ENCODE peak calls at places on chromosomes 3 and 15, in six cellular contexts. Q is pancreas; N is mammary epithelial cell; T is uterus; J is mucosa of descending colon; X is CD8-positive, alpha-beta memory T cell. I is an unnamed sample.
A peak's percentile ranks its signal among the peaks of the same experiment; 100 is the strongest.

GRCh38 chr15:85766007-85766831 is 28.5 kb downstream of the KLHL25 start:
- DNase-seq in T (no peak), N (no peak), J (no peak), X (no peak), Q (no peak), I (no peak)

GRCh38 chr3:157088506-157089454 is 71.2 kb downstream of the CCNL1 start:
- DNase-seq in J (peak; percentile 96), X (peak; percentile 93), T (peak; percentile 98), Q (peak; percentile 94), N (peak; percentile 94), I (peak; percentile 98)

GRCh38 chr15:48185527-48185926 is 5.9 kb upstream of the CTXN2 start:
- DNase-seq in Q (no peak), J (no peak), X (no peak), N (no peak), T (no peak), I (no peak)

GRCh38 chr3:17033516-17034168 is 148.9 kb downstream of the PLCL2 start:
- DNase-seq in Q (no peak), T (no peak), X (no peak), N (no peak), J (no peak), I (no peak)

GRCh38 chr15:43771816-43772215 is 5.0 kb downstream of the ELL3 start:
- DNase-seq in J (no peak), N (peak; percentile 16), X (no peak), T (no peak), Q (no peak), I (no peak)

GRCh38 chr3:198019115-198019514 is 59.1 kb downstream of the LMLN start:
- DNase-seq in Q (no peak), X (no peak), T (no peak), J (no peak), N (no peak), I (no peak)

GRCh38 chr3:75631541-75631940 is 32.6 kb upstream of the FRG2C start:
- DNase-seq in Q (no peak), T (no peak), X (no peak), J (no peak), N (no peak), I (no peak)

GRCh38 chr3:130850044-130850797 is 43.7 kb upstream of the ATP2C1 start:
- DNase-seq in X (peak; percentile 0), T (no peak), Q (peak; percentile 19), J (no peak), N (peak; percentile 98), I (no peak)

GRCh38 chr3:155465664-155466063 is 172.2 kb upstream of the STRIT1 start:
- DNase-seq in J (no peak), N (no peak), T (no peak), X (no peak), Q (no peak), I (no peak)

GRCh38 chr3:183253961-183254815 is 1.1 kb downstream of the B3GNT5 start:
- DNase-seq in Q (peak; percentile 49), N (no peak), T (peak; percentile 38), J (peak; percentile 54), X (peak; percentile 9), I (peak; percentile 51)

GRCh38 chr3:30685267-30685667 is 78.9 kb downstream of the TGFBR2 start:
- DNase-seq in J (no peak), N (no peak), Q (no peak), X (no peak), T (no peak), I (no peak)

GRCh38 chr3:377158-377561 is 180.6 kb downstream of the CHL1 start:
- DNase-seq in N (peak; percentile 26), T (no peak), J (no peak), X (no peak), Q (no peak), I (no peak)

GRCh38 chr3:32455609-32456428 is 46.8 kb downstream of the CMTM6 start:
- DNase-seq in X (peak; percentile 39), N (no peak), T (no peak), Q (no peak), J (peak; percentile 1), I (no peak)

GRCh38 chr3:153305189-153305588 is 143.2 kb downstream of the RAP2B start:
- DNase-seq in T (no peak), J (no peak), X (no peak), Q (no peak), N (no peak), I (no peak)

GRCh38 chr3:111751961-111752360 is 107.1 kb upstream of the PHLDB2 start:
- DNase-seq in Q (no peak), N (no peak), T (no peak), J (no peak), X (no peak), I (no peak)

GRCh38 chr15:95932676-95933075 is 397.8 kb upstream of the NR2F2 start:
- DNase-seq in N (peak; percentile 54), Q (no peak), J (no peak), T (no peak), X (no peak), I (no peak)

GRCh38 chr3:13325092-13325491 is 95.0 kb downstream of the NUP210 start:
- DNase-seq in T (no peak), Q (no peak), X (no peak), J (peak; percentile 12), N (no peak), I (no peak)
- H3K36me3 ChIP-seq in T (no peaks in the 10 kb centered on the region), Q (peaks cover 12% of the 10 kb centered on the region), X (peaks cover 82% of the 10 kb centered on the region), J (no peaks in the 10 kb centered on the region), N (no peaks in the 10 kb centered on the region), I (no peaks in the 10 kb centered on the region)

GRCh38 chr3:185929192-185930151 is 8.3 kb downstream of the TRA2B start:
- DNase-seq in T (no peak), X (no peak), N (peak; percentile 52), J (no peak), Q (no peak), I (no peak)
- H3K36me3 ChIP-seq in T (no peaks in the 10 kb centered on the region), X (peaks cover 44% of the 10 kb centered on the region), N (peaks cover 47% of the 10 kb centered on the region), J (peaks cover under 1% of the 10 kb centered on the region), Q (peaks cover 9% of the 10 kb centered on the region), I (no peaks in the 10 kb centered on the region)

GRCh38 chr3:172281884-172282283 is 166.4 kb downstream of the GHSR start:
- DNase-seq in J (no peak), Q (no peak), N (no peak), T (no peak), X (no peak), I (no peak)

GRCh38 chr3:172283848-172284357 is 164.4 kb downstream of the GHSR start:
- DNase-seq in N (no peak), Q (no peak), J (no peak), X (no peak), T (no peak), I (no peak)

GRCh38 chr3:172280406-172281051 is 167.7 kb downstream of the GHSR start:
- DNase-seq in X (no peak), T (no peak), Q (no peak), N (peak; percentile 57), J (no peak), I (no peak)

GRCh38 chr3:172279974-172280373 is 168.3 kb downstream of the GHSR start:
- DNase-seq in J (no peak), Q (no peak), N (no peak), T (no peak), X (no peak), I (no peak)

DNA sequence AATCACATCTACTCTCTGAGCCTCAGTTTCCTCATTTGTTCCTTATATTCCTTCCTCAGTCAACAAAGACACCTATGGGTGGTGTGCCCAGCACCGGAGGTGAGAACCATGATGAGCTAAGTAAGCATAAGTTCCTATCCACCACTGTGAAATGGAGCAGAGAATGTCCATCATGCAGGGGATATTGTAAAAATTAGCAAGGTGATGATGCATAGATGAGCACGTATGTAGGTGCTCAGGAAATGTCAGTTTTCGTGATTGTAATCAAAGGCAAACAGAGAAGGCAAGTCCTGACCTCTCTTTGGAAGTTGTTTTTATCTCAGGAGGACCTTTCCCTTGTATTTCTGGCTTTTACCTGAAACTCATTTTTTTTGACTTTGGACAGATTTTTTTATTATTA is 165.4 kb downstream of the GHSR start:
- DNase-seq in X (no peak), T (no peak), Q (no peak), J (no peak), N (peak; percentile 28), I (no peak)
- H3K36me3 ChIP-seq in X (peaks cover 6% of the 10 kb centered on the region), T (no peaks in the 10 kb centered on the region), Q (peaks cover 3% of the 10 kb centered on the region), J (no peaks in the 10 kb centered on the region), N (peaks cover 6% of the 10 kb centered on the region), I (no peaks in the 10 kb centered on the region)

GRCh38 chr3:142424754-142425153 is 23.1 kb downstream of the XRN1 start:
- DNase-seq in N (no peak), J (no peak), Q (no peak), T (no peak), X (no peak), I (no peak)

GRCh38 chr3:142434503-142434902 is 13.3 kb downstream of the XRN1 start:
- DNase-seq in T (no peak), J (no peak), N (no peak), Q (no peak), X (no peak), I (no peak)

GRCh38 chr3:142433110-142433509 is 14.7 kb downstream of the XRN1 start:
- DNase-seq in Q (no peak), T (no peak), X (no peak), J (no peak), N (no peak), I (no peak)

GRCh38 chr3:142429582-142429981 is 18.3 kb downstream of the XRN1 start:
- DNase-seq in N (no peak), Q (no peak), J (no peak), X (no peak), T (no peak), I (no peak)
- H3K36me3 ChIP-seq in N (no peaks in the 10 kb centered on the region), Q (peaks cover 5% of the 10 kb centered on the region), J (peaks cover 3% of the 10 kb centered on the region), X (peaks cover 18% of the 10 kb centered on the region), T (no peaks in the 10 kb centered on the region), I (no peaks in the 10 kb centered on the region)

DNA sequence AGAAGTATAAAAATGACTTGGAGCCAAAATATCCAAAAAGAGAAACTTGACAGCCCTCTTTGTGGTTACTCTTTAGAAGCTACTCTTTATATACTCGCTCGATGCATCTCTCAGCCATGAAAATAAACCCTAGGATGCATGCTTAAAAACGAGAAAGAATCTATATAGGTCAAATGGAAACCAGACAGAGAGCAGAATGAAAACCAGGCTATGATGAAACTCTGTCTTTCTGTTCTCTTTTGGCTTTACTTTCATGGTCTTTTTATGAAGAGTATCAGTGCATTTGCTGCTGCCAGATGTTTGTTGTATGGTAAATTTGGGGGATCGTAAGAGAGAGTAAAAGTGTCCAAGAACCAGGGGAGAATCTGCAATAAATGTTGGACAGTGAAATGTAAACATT is 272.9 kb upstream of the ALCAM start:
- DNase-seq in X (no peak), J (no peak), N (no peak), Q (no peak), T (no peak), I (no peak)
- H3K36me3 ChIP-seq in X (no peaks in the 10 kb centered on the region), J (no peaks in the 10 kb centered on the region), N (no peaks in the 10 kb centered on the region), Q (no peaks in the 10 kb centered on the region), T (no peaks in the 10 kb centered on the region), I (no peaks in the 10 kb centered on the region)

DNA sequence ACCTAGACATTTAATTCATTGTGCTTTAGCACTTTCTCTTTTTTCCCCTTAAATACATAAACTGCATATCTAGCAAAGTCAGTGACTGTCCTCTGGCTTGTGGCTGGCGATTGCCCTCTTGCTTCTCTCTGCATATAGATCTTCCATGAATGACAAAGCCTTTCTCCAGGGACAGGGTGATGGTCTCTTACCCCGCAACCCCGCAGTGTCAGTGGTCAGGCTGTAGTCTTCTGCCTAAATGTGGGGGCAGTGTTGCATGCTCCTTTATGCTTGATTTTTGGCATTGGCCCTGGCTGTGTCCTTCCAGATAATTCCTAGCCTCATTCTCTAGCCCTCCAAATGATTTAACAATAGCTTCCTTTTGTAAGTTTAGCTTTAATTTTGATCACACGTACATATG is 407.8 kb downstream of the GABRB3 start:
- DNase-seq in Q (no peak), N (no peak), T (no peak), X (no peak), J (no peak), I (no peak)
- H3K36me3 ChIP-seq in Q (no peaks in the 10 kb centered on the region), N (no peaks in the 10 kb centered on the region), T (no peaks in the 10 kb centered on the region), X (no peaks in the 10 kb centered on the region), J (no peaks in the 10 kb centered on the region), I (no peaks in the 10 kb centered on the region)